ENCODE peak calls at places on chromosomes 1 and 21, in seven cellular contexts. J is coronary artery, T is fibroblast of the aortic adventitia, O is HFF-Myc, D is psoas muscle, L is astrocyte of the spinal cord, H is fibroblast of mammary gland. R is an unnamed sample.

GRCh38 chr1:9822897-9823692 is 670 bp downstream of the CLSTN1 start:
- DNase-seq in H (peak; percentile 17), O (no peak), D (peak; percentile 63), L (no peak), J (no peak), T (no peak), R (peak; percentile 33)

GRCh38 chr21:38861006-38861405 is 55.3 kb downstream of the ETS2 start:
- DNase-seq in J (no peak), O (no peak), L (no peak), T (peak; percentile 16), D (no peak), H (no peak), R (no peak)

GRCh38 chr21:35231115-35231514 is 182.0 kb upstream of the RUNX1 start:
- DNase-seq in L (no peak), H (no peak), O (no peak), T (no peak), D (no peak), J (no peak), R (no peak)

GRCh38 chr1:212760126-212760823 is 31.3 kb downstream of the NSL1 start:
- DNase-seq in J (no peak), L (no peak), T (no peak), D (no peak), H (peak; percentile 15), O (no peak), R (peak; percentile 84)

GRCh38 chr1:162028726-162029125 is 5.1 kb upstream of the OLFML2B start:
- DNase-seq in D (no peak), H (no peak), O (no peak), T (no peak), L (no peak), J (no peak), R (no peak)

GRCh38 chr1:165369255-165369848 is 12.8 kb upstream of the LMX1A start:
- DNase-seq in J (no peak), T (peak; percentile 53), L (no peak), D (peak; percentile 81), O (peak; percentile 27), H (peak; percentile 51), R (peak; percentile 78)

GRCh38 chr21:43811262-43812105 is 22.1 kb downstream of the RRP1 start:
- DNase-seq in D (no peak), H (no peak), J (no peak), T (no peak), L (no peak), O (no peak), R (no peak)

GRCh38 chr1:215568287-215568692 is 1.2 kb downstream of the KCTD3 start:
- DNase-seq in L (peak; percentile 74), H (peak; percentile 86), J (no peak), T (peak; percentile 64), O (peak; percentile 24), D (no peak), R (no peak)

GRCh38 chr21:27759091-27759659 is 792.3 kb upstream of the ADAMTS5 start:
- DNase-seq in T (no peak), O (no peak), J (no peak), H (no peak), D (no peak), L (no peak), R (peak; percentile 68)

GRCh38 chr1:75502776-75503175 is 108.1 kb downstream of the SLC44A5 start:
- DNase-seq in H (no peak), D (no peak), L (peak; percentile 78), O (no peak), J (no peak), T (peak; percentile 37), R (no peak)

GRCh38 chr1:201530741-201531521 is 8.0 kb upstream of the NAV1 start:
- DNase-seq in H (peak; percentile 89), J (peak; percentile 88), D (peak; percentile 91), L (peak; percentile 85), O (peak; percentile 81), T (peak; percentile 95), R (peak; percentile 90)

GRCh38 chr1:27360159-27361043 is 6.4 kb downstream of the MAP3K6 start:
- DNase-seq in H (no peak), T (no peak), O (no peak), D (no peak), J (no peak), L (no peak), R (peak; percentile 45)

GRCh38 chr1:1554926-1555915 is 14.8 kb upstream of the TMEM240 start:
- DNase-seq in D (peak; percentile 83), H (peak; percentile 84), O (peak; percentile 70), L (peak; percentile 80), T (peak; percentile 64), J (no peak), R (no peak)

GRCh38 chr21:45977396-45977795 is 4.2 kb upstream of the COL6A1 start:
- DNase-seq in J (peak; percentile 77), L (no peak), O (no peak), H (no peak), D (peak; percentile 52), T (no peak), R (peak; percentile 60)

GRCh38 chr1:88983791-88984552 is 8.5 kb downstream of the KYAT3 start:
- DNase-seq in H (peak; percentile 73), J (no peak), L (peak; percentile 63), T (peak; percentile 72), O (no peak), D (no peak), R (no peak)

GRCh38 chr1:15083578-15083977 is 70.0 kb upstream of the TMEM51 start:
- DNase-seq in D (no peak), L (no peak), H (peak; percentile 8), T (no peak), J (no peak), O (no peak), R (no peak)

GRCh38 chr1:208534604-208534907 is 290.4 kb upstream of the PLXNA2 start:
- DNase-seq in J (no peak), H (no peak), O (no peak), D (no peak), T (no peak), L (no peak), R (no peak)

GRCh38 chr1:38256072-38256471 is 209.5 kb upstream of the POU3F1 start:
- DNase-seq in L (no peak), J (no peak), O (no peak), T (no peak), H (no peak), D (peak; percentile 46), R (peak; percentile 45)

GRCh38 chr1:232260861-232261260 is 369.1 kb downstream of the SIPA1L2 start:
- DNase-seq in O (no peak), J (no peak), D (no peak), H (no peak), L (no peak), T (no peak), R (no peak)

GRCh38 chr1:9231648-9232332 is 2.8 kb upstream of the H6PD start:
- DNase-seq in O (no peak), J (no peak), T (peak; percentile 38), D (peak; percentile 39), H (peak; percentile 56), L (peak; percentile 65), R (no peak)

GRCh38 chr1:152457071-152457470 is 43.0 kb upstream of the CRNN start:
- DNase-seq in J (no peak), L (no peak), T (no peak), D (no peak), O (no peak), H (no peak), R (no peak)

GRCh38 chr1:9345471-9345870 is 52.8 kb downstream of the SPSB1 start:
- DNase-seq in O (no peak), H (no peak), D (no peak), J (no peak), L (no peak), T (no peak), R (no peak)

GRCh38 chr1:204991342-204991844 is 51.6 kb upstream of the CNTN2 start:
- DNase-seq in O (no peak), L (no peak), T (no peak), J (no peak), H (no peak), D (no peak), R (peak; percentile 73)

GRCh38 chr1:101310484-101310883 is 73.7 kb downstream of the S1PR1 start:
- DNase-seq in L (no peak), H (no peak), J (no peak), O (no peak), D (no peak), T (no peak), R (no peak)

GRCh38 chr1:231610392-231610791 is 16.2 kb upstream of the DISC1 start:
- DNase-seq in J (no peak), H (no peak), D (no peak), O (no peak), T (no peak), L (no peak), R (no peak)

GRCh38 chr1:167276969-167277368 is 56.3 kb downstream of the POU2F1 start:
- DNase-seq in H (no peak), T (no peak), L (no peak), D (no peak), O (no peak), J (no peak), R (no peak)

GRCh38 chr1:11690669-11691301 is 725 bp upstream of the DRAXIN start:
- DNase-seq in H (no peak), L (no peak), D (no peak), T (no peak), O (no peak), J (no peak), R (peak; percentile 64)
- TF ChIP-seq CTCF in H (no peak), L (no peak), D (no peak), T (no peak), O (no peak), J (no peak), R (no peak)

DNA sequence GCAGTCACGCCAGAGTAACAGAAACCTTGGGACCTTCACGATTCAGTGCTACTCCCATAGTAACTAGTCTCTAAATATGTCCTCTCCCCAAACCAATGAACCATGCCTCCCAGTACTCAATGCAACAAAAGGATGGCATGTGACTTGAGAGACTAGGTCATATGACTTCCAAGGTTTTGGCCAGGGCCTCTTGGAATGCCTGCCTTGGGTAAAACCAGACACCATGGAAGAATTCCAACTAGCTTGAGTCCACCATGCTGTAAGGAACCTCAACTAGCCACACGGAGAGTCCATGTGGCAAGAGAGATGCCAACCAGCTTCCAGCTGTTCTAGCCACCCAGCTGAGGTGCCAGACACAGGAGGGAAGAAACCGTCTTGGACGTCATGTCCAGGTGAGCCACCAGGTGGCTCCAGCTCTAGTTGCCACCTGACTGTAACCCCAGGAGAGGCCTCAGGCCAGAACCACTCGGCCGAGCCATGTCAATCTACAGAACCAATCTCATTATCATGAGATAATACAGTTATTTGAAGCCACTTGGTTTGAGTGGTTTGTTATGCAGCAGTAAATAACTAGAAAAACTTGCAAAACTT is 115.0 kb downstream of the SYF2 start:
- DNase-seq in H (no peak), L (no peak), D (no peak), O (no peak), J (no peak), T (no peak), R (peak; percentile 70)
- TF ChIP-seq CTCF in H (peak; percentile 12), L (peak; percentile 16), D (no peak), O (peak; percentile 21), J (no peak), T (peak; percentile 5), R (peak; percentile 44)

GRCh38 chr21:17690078-17690494 is 77.4 kb upstream of the BTG3 start:
- DNase-seq in O (no peak), L (no peak), D (no peak), J (no peak), T (no peak), H (no peak), R (no peak)

GRCh38 chr21:17693801-17694200 is 81.1 kb upstream of the BTG3 start:
- DNase-seq in L (no peak), H (no peak), D (no peak), J (no peak), O (no peak), T (no peak), R (no peak)

GRCh38 chr21:17688912-17689874 is 76.5 kb upstream of the BTG3 start:
- DNase-seq in D (no peak), H (no peak), O (peak; percentile 48), L (peak; percentile 63), J (no peak), T (peak; percentile 50), R (peak; percentile 50)
- TF ChIP-seq CTCF in D (no peak), H (no peak), O (peak; percentile 33), L (peak; percentile 27), J (no peak), T (no peak), R (peak; percentile 48)

GRCh38 chr1:156658945-156659574 is 17.1 kb downstream of the BCAN start:
- DNase-seq in L (no peak), J (no peak), D (no peak), H (no peak), T (no peak), O (no peak), R (no peak)
- TF ChIP-seq CTCF in L (no peak), J (no peak), D (no peak), H (no peak), T (no peak), O (no peak), R (no peak)